ENCODE peak calls at places on chromosomes 3 and 15, in six cellular contexts. One of them, this sample, is unnamed.
A peak's percentile ranks its signal among the peaks of the same experiment; 100 is the strongest.

GRCh38 chr15:49040151-49040550 is 6.1 kb downstream of the SECISBP2L start:
- DNase-seq in lung: no peak
- DNase-seq in PC-3: no peak
- DNase-seq in right atrium auricular region: no peak
- DNase-seq in posterior vena cava: no peak
- DNase-seq in NCI-H526: no peak
- DNase-seq in this sample: no peak

GRCh38 chr15:31367730-31368344 is 41.2 kb downstream of the KLF13 start:
- DNase-seq in posterior vena cava: peak; percentile 70
- DNase-seq in right atrium auricular region: no peak
- DNase-seq in lung: no peak
- DNase-seq in PC-3: no peak
- DNase-seq in NCI-H526: no peak
- DNase-seq in this sample: no peak

GRCh38 chr15:64806509-64806908 is 18.9 kb downstream of the PIF1 start:
- DNase-seq in NCI-H526: no peak
- DNase-seq in PC-3: no peak
- DNase-seq in lung: no peak
- DNase-seq in right atrium auricular region: no peak
- DNase-seq in posterior vena cava: no peak
- DNase-seq in this sample: no peak

GRCh38 chr3:47394140-47394855 is 13.5 kb downstream of the PTPN23 start:
- DNase-seq in right atrium auricular region: no peak
- DNase-seq in posterior vena cava: no peak
- DNase-seq in lung: no peak
- DNase-seq in NCI-H526: no peak
- DNase-seq in PC-3: peak; percentile 66
- DNase-seq in this sample: no peak

GRCh38 chr3:29183346-29184087 is 97.4 kb upstream of the RBMS3 start:
- DNase-seq in lung: no peak
- DNase-seq in posterior vena cava: no peak
- DNase-seq in PC-3: no peak
- DNase-seq in NCI-H526: no peak
- DNase-seq in right atrium auricular region: no peak
- DNase-seq in this sample: no peak

GRCh38 chr3:4978966-4979400 is 254 bp upstream of the BHLHE40 start:
- DNase-seq in lung: peak; percentile 96
- DNase-seq in NCI-H526: peak; percentile 45
- DNase-seq in PC-3: peak; percentile 95
- DNase-seq in right atrium auricular region: peak; percentile 96
- DNase-seq in posterior vena cava: peak; percentile 99
- DNase-seq in this sample: peak; percentile 87

GRCh38 chr3:23697416-23697815 is 108.3 kb upstream of the UBE2E1 start:
- DNase-seq in PC-3: no peak
- DNase-seq in posterior vena cava: no peak
- DNase-seq in NCI-H526: no peak
- DNase-seq in right atrium auricular region: no peak
- DNase-seq in lung: no peak
- DNase-seq in this sample: no peak

GRCh38 chr3:19934098-19934566 is at the start of gene EFHB:
- DNase-seq in lung: peak; percentile 43
- DNase-seq in NCI-H526: peak; percentile 18
- DNase-seq in right atrium auricular region: no peak
- DNase-seq in posterior vena cava: no peak
- DNase-seq in PC-3: peak; percentile 25
- DNase-seq in this sample: no peak

GRCh38 chr3:50297896-50298725 is 1.1 kb downstream of the HYAL3 start:
- DNase-seq in PC-3: no peak
- DNase-seq in NCI-H526: no peak
- DNase-seq in posterior vena cava: no peak
- DNase-seq in right atrium auricular region: no peak
- DNase-seq in lung: no peak
- DNase-seq in this sample: no peak

GRCh38 chr3:113751145-113751544 is 4.3 kb downstream of the ATP6V1A start:
- DNase-seq in lung: no peak
- DNase-seq in right atrium auricular region: no peak
- DNase-seq in posterior vena cava: no peak
- DNase-seq in NCI-H526: no peak
- DNase-seq in PC-3: no peak
- DNase-seq in this sample: no peak

GRCh38 chr3:28053759-28054158 is 187.7 kb upstream of the CMC1 start:
- DNase-seq in PC-3: peak; percentile 93
- DNase-seq in NCI-H526: no peak
- DNase-seq in posterior vena cava: no peak
- DNase-seq in right atrium auricular region: no peak
- DNase-seq in lung: no peak
- DNase-seq in this sample: no peak

This sample was measured in SIG-M5.